ENCODE peak calls at places on chromosomes 4 and X, in seven cellular contexts. C is SW480; T is M059J; D is CD8-positive, alpha-beta T cell; P is AG08395; V is germinal center; K is fibroblast of pulmonary artery. Z is an unnamed sample.

GRCh38 chr4:76606662-76607265 is 171.7 kb downstream of the SHROOM3 start:
- DNase-seq in C (no peak), T (no peak), D (no peak), P (no peak), V (no peak), K (no peak), Z (no peak)

GRCh38 chr4:108337923-108338322 is 169.2 kb upstream of the LEF1 start:
- DNase-seq in C (no peak), T (peak; percentile 77), D (no peak), P (peak; percentile 23), V (no peak), K (no peak), Z (peak; percentile 24)

GRCh38 chr4:4425119-4425690 is 38.3 kb downstream of the NSG1 start:
- DNase-seq in C (no peak), T (no peak), D (no peak), P (no peak), V (no peak), K (no peak), Z (no peak)

GRCh38 chr4:154314248-154314647 is 177.4 kb downstream of the DCHS2 start:
- DNase-seq in C (peak; percentile 1), T (peak; percentile 69), D (no peak), P (peak; percentile 51), V (no peak), K (peak; percentile 40), Z (peak; percentile 37)

GRCh38 chr4:80071643-80072606 is 1.1 kb downstream of the ANTXR2 start:
- DNase-seq in C (peak; percentile 9), T (peak; percentile 41), D (peak; percentile 31), P (peak; percentile 11), V (peak; percentile 29), K (peak; percentile 31), Z (no peak)

GRCh38 chrX:67787196-67787595 is 243.4 kb downstream of the AR start:
- DNase-seq in C (no peak), T (no peak), D (no peak), P (peak; percentile 4), V (no peak), K (no peak), Z (no peak)

GRCh38 chrX:39336709-39337294 is 535.5 kb downstream of the MID1IP1 start:
- DNase-seq in C (no peak), T (no peak), D (no peak), P (no peak), V (no peak), K (no peak), Z (no peak)

GRCh38 chr4:56238251-56238650 is 149.0 kb downstream of the AASDH start:
- DNase-seq in C (no peak), T (no peak), D (no peak), P (no peak), V (no peak), K (no peak), Z (no peak)

GRCh38 chr4:33334416-33334815 is 2614.2 kb downstream of the PCDH7 start:
- DNase-seq in C (no peak), T (peak; percentile 29), D (no peak), P (no peak), V (no peak), K (peak; percentile 8), Z (no peak)

GRCh38 chr4:16067515-16067914 is 16.3 kb downstream of the PROM1 start:
- DNase-seq in C (peak; percentile 51), T (no peak), D (no peak), P (no peak), V (no peak), K (peak; percentile 7), Z (no peak)

GRCh38 chr4:1554876-1555265 is 129.2 kb downstream of the FAM53A start:
- DNase-seq in C (no peak), T (no peak), D (no peak), P (no peak), V (no peak), K (no peak), Z (no peak)

GRCh38 chrX:23503835-23504539 is 163.3 kb upstream of the PRDX4 start:
- DNase-seq in C (peak; percentile 83), T (peak; percentile 92), D (no peak), P (peak; percentile 2), V (no peak), K (peak; percentile 73), Z (peak; percentile 54)

GRCh38 chr4:148964456-148964855 is 522.2 kb upstream of the NR3C2 start:
- DNase-seq in C (no peak), T (no peak), D (no peak), P (no peak), V (no peak), K (no peak), Z (no peak)